ENCODE peak calls at places on chromosomes 1 and 21, in five cellular contexts. One of them, this sample, is unnamed.

GRCh38 chr1:110746644-110747259 is 72.0 kb upstream of the KCNA3 start:
- DNase-seq in SK-N-SH: no peak
- DNase-seq in GM12878: no peak
- DNase-seq in K562: peak; percentile 46
- DNase-seq in HepG2: peak; percentile 39
- DNase-seq in this sample: peak; percentile 53

GRCh38 chr1:153662269-153662668 is 3.8 kb downstream of the SNAPIN start:
- DNase-seq in SK-N-SH: no peak
- DNase-seq in GM12878: no peak
- DNase-seq in K562: no peak
- DNase-seq in HepG2: no peak
- DNase-seq in this sample: no peak

GRCh38 chr1:207026177-207026576 is 6.4 kb downstream of the C1orf116 start:
- DNase-seq in SK-N-SH: no peak
- DNase-seq in GM12878: no peak
- DNase-seq in K562: no peak
- DNase-seq in HepG2: no peak
- DNase-seq in this sample: no peak

GRCh38 chr1:159188375-159188788 is 16.3 kb upstream of the ACKR1 start:
- DNase-seq in SK-N-SH: no peak
- DNase-seq in GM12878: no peak
- DNase-seq in K562: no peak
- DNase-seq in HepG2: no peak
- DNase-seq in this sample: peak; percentile 22

GRCh38 chr1:43952731-43953350 is 6.1 kb downstream of the IPO13 start:
- DNase-seq in SK-N-SH: no peak
- DNase-seq in GM12878: no peak
- DNase-seq in K562: no peak
- DNase-seq in HepG2: no peak
- DNase-seq in this sample: no peak

GRCh38 chr1:59061876-59062275 is 235.0 kb upstream of the FGGY start:
- DNase-seq in SK-N-SH: no peak
- DNase-seq in GM12878: no peak
- DNase-seq in K562: no peak
- DNase-seq in HepG2: no peak
- DNase-seq in this sample: peak; percentile 90

GRCh38 chr1:185938396-185938795 is 204.2 kb downstream of the HMCN1 start:
- DNase-seq in SK-N-SH: no peak
- DNase-seq in GM12878: no peak
- DNase-seq in K562: no peak
- DNase-seq in HepG2: no peak
- DNase-seq in this sample: peak; percentile 4

GRCh38 chr1:31497601-31498000 is 78.7 kb upstream of the TINAGL1 start:
- DNase-seq in SK-N-SH: no peak
- DNase-seq in GM12878: no peak
- DNase-seq in K562: no peak
- DNase-seq in HepG2: no peak
- DNase-seq in this sample: peak; percentile 68

GRCh38 chr1:220093361-220094015 is 444 bp upstream of the IARS2 start:
- DNase-seq in SK-N-SH: no peak
- DNase-seq in GM12878: no peak
- DNase-seq in K562: no peak
- DNase-seq in HepG2: no peak
- DNase-seq in this sample: no peak

GRCh38 chr1:67746299-67746698 is 61.3 kb downstream of the GADD45A start:
- DNase-seq in SK-N-SH: no peak
- DNase-seq in GM12878: no peak
- DNase-seq in K562: no peak
- DNase-seq in HepG2: no peak
- DNase-seq in this sample: no peak
- H3K9me3 ChIP-seq in SK-N-SH: no peaks in the 10 kb centered on the region
- H3K9me3 ChIP-seq in GM12878: no peaks in the 10 kb centered on the region
- H3K9me3 ChIP-seq in K562: no peaks in the 10 kb centered on the region
- H3K9me3 ChIP-seq in HepG2: no peaks in the 10 kb centered on the region
- H3K9me3 ChIP-seq in this sample: no peaks in the 10 kb centered on the region

DNA sequence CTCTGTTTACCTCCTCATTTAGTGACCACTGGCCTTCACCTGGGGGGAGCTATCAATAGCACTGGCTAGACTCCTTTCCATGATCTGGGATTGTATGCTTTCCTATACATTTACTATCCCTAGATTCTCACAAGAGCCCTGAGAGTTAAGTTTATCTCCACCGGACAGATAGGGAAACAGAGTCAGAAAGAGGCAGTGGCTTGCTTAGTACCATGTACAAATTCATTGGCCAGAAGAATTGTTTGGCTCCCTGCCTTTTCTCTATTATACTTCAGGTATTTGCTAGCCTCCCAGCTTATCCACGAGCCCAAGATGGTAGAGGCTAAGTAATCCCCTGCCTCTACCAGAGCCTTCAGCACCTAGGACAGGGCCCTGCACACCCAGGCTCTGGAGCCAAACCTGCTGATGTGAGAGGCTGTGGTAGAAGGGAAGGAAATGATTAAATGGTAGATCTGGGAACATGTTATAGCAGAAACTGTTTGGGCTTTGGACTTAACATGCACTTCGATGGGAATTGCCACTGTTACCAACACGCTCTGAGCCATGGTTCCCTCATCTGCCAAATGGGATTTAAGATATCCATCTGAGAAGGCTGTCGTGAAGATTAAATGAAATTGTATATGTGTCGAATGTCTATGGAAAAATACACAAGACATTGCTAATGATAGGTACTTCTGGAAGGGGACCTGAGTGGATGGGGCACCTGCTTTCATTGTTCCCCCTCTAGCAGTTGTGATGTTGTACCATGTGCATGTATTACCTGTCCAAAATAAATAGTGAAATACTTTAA is 3.1 kb upstream of the BLACAT1 start:
- DNase-seq in SK-N-SH: no peak
- DNase-seq in GM12878: no peak
- DNase-seq in K562: peak; percentile 60
- DNase-seq in HepG2: peak; percentile 34
- DNase-seq in this sample: peak; percentile 58
- TF ChIP-seq SMC3 in SK-N-SH: no peak
- TF ChIP-seq SMC3 in GM12878: no peak
- TF ChIP-seq SMC3 in K562: no peak
- TF ChIP-seq SMC3 in HepG2: no peak
- TF ChIP-seq SMC3 in this sample: no peak

DNA sequence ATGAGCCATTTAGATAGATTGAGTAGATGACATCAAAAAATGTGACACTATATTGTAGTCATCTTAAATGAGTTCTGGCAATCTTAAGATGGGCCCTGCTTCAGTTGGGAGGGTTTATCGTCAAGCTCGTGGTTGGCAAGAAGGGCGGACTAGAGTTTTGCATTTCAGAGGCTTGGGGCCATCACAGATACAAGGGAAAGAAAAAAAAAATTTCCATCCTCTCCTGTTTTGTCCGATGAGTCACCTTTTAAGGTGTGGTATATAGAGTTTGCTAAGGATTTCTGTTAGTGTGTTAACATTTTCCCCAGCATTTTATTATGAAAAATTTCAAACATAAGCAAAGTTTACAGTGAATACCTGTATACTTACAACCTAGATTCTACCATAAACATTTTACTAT is 31.8 kb upstream of the KCNQ4 start:
- DNase-seq in SK-N-SH: no peak
- DNase-seq in GM12878: no peak
- DNase-seq in K562: no peak
- DNase-seq in HepG2: no peak
- DNase-seq in this sample: no peak
- H3K9ac ChIP-seq in SK-N-SH: no peak overlapping the region
- H3K9ac ChIP-seq in GM12878: no peak overlapping the region
- H3K9ac ChIP-seq in K562: no peak overlapping the region
- H3K9ac ChIP-seq in HepG2: no peak overlapping the region
- H3K9ac ChIP-seq in this sample: no peak overlapping the region

GRCh38 chr21:31732891-31733520 is 1.1 kb upstream of the SCAF4 start:
- DNase-seq in SK-N-SH: peak; percentile 52
- DNase-seq in GM12878: no peak
- DNase-seq in K562: no peak
- DNase-seq in HepG2: peak; percentile 15
- DNase-seq in this sample: peak; percentile 35
- H3K9me3 ChIP-seq in SK-N-SH: no peaks in the 10 kb centered on the region
- H3K9me3 ChIP-seq in GM12878: no peaks in the 10 kb centered on the region
- H3K9me3 ChIP-seq in K562: no peaks in the 10 kb centered on the region
- H3K9me3 ChIP-seq in HepG2: no peaks in the 10 kb centered on the region
- H3K9me3 ChIP-seq in this sample: no peaks in the 10 kb centered on the region

This sample was measured in IMR-90.